ENCODE peak calls at places on chromosomes 4 and X, in six cellular contexts. I, N, T, M, B and Q are unnamed samples.

GRCh38 chr4:169144061-169144600 is 126.6 kb downstream of the SH3RF1 start:
- DNase-seq in I (no peak), N (no peak), T (no peak), M (no peak), B (no peak), Q (no peak)

GRCh38 chrX:153649178-153649914 is 2.3 kb downstream of the DUSP9 start:
- DNase-seq in I (peak; percentile 76), N (no peak), T (no peak), M (no peak), B (peak; percentile 69), Q (no peak)

GRCh38 chr4:3461515-3462291 is 1.4 kb upstream of the DOK7 start:
- DNase-seq in I (no peak), N (no peak), T (no peak), M (no peak), B (no peak), Q (no peak)

GRCh38 chr4:120683902-120684540 is 238.5 kb downstream of the PRDM5 start:
- DNase-seq in I (no peak), N (peak; percentile 48), T (no peak), M (no peak), B (no peak), Q (no peak)

GRCh38 chr4:165369522-165369921 is 9.3 kb upstream of the CPE start:
- DNase-seq in I (no peak), N (peak; percentile 44), T (no peak), M (no peak), B (no peak), Q (no peak)

GRCh38 chrX:33974676-33975075 is 157.4 kb downstream of the FAM47A start:
- DNase-seq in I (no peak), N (no peak), T (no peak), M (no peak), B (no peak), Q (no peak)

GRCh38 chr4:22897520-22898108 is 204.9 kb downstream of the GBA3 start:
- DNase-seq in I (peak; percentile 44), N (peak; percentile 5), T (peak; percentile 5), M (peak; percentile 29), B (peak; percentile 51), Q (peak; percentile 35)

GRCh38 chr4:137861682-137862081 is 329.4 kb upstream of the PCDH18 start:
- DNase-seq in I (no peak), N (peak; percentile 24), T (peak; percentile 29), M (no peak), B (peak; percentile 39), Q (no peak)

GRCh38 chr4:168409089-168409801 is 71.0 kb downstream of the DDX60L start:
- DNase-seq in I (no peak), N (peak; percentile 41), T (peak; percentile 49), M (no peak), B (no peak), Q (no peak)

GRCh38 chrX:30615229-30615628 is 37.7 kb upstream of the TASL start:
- DNase-seq in I (no peak), N (no peak), T (peak; percentile 63), M (no peak), B (no peak), Q (no peak)

DNA sequence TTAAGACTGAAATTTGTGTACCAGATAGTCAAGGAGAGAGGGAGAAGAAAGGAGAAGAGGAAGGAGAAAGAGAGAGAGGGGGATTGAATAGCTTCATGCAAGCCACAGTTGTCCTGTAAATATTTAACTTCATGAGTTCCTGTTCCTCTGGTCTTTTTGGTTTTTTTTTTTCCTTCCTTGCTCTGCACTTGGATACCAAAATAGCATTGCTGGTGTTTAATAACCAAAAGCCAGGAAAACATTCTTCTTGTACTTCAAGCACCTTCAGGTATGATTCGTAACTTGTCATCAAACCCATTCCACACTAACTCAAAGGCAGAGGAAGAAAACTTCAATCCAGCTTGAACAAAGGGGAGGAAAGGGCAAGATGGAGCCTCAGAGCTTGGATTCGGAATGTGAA is 6.5 kb upstream of the PROM1 start:
- DNase-seq in I (no peak), N (no peak), T (no peak), M (no peak), B (no peak), Q (no peak)
- H2AFZ ChIP-seq in I (no peak overlapping the region), N (no peak overlapping the region), T (no peak overlapping the region), M (peak overlapping the region; percentile 43), B (no peak overlapping the region), Q (no peak overlapping the region)

GRCh38 chr4:83010111-83010521 is 507 bp downstream of the LIN54 start:
- DNase-seq in I (no peak), N (peak; percentile 69), T (peak; percentile 46), M (no peak), B (peak; percentile 44), Q (no peak)
- H4K8ac ChIP-seq in I (no peak overlapping the region), N (peak overlapping the region; percentile 49), T (peak overlapping the region; percentile 4), M (peak overlapping the region; percentile 93), B (peak overlapping the region; percentile 90), Q (no peak overlapping the region)

GRCh38 chrX:55135171-55135570 is 46.4 kb downstream of the PAGE2 start:
- DNase-seq in I (no peak), N (peak; percentile 40), T (peak; percentile 31), M (no peak), B (peak; percentile 57), Q (peak; percentile 1)
- H2BK5ac ChIP-seq in I (no peak overlapping the region), N (no peak overlapping the region), T (no peak overlapping the region), M (no peak overlapping the region), B (no peak overlapping the region), Q (no peak overlapping the region)

GRCh38 chrX:1902901-1903379 is 288.1 kb downstream of the ASMT start:
- DNase-seq in I (no peak), N (no peak), T (no peak), M (no peak), B (no peak), Q (no peak)

GRCh38 chrX:1895583-1895982 is 280.7 kb downstream of the ASMT start:
- DNase-seq in I (no peak), N (no peak), T (no peak), M (no peak), B (no peak), Q (no peak)

GRCh38 chrX:1903380-1903935 is 288.6 kb downstream of the ASMT start:
- DNase-seq in I (no peak), N (peak; percentile 1), T (no peak), M (no peak), B (no peak), Q (no peak)

GRCh38 chrX:1904663-1905218 is 289.9 kb downstream of the ASMT start:
- DNase-seq in I (no peak), N (no peak), T (no peak), M (no peak), B (no peak), Q (no peak)

DNA sequence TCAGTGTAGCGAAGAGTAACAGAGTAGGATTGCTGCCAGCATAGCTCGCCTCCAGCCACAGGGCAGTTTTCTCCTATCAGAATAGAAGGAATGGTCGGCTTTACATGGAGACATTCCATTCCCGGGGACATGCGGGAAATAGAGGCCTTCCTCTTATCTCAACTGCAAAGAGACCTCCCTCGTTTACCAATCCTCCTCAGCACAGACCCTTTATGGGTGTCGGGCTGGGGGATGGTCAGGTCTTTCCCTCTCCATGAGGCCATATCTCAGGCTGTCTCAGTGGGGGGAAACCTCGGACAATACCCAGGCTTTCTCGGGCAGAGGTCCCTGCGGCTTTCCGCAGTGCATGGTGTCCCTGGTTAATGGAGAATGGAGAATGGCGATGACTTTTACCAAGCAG is 285.0 kb downstream of the ASMT start:
- DNase-seq in I (no peak), N (no peak), T (no peak), M (no peak), B (peak; percentile 6), Q (no peak)
- H2AFZ ChIP-seq in I (no peak overlapping the region), N (no peak overlapping the region), T (no peak overlapping the region), M (peak overlapping the region; percentile 80), B (no peak overlapping the region), Q (no peak overlapping the region)

GRCh38 chr4:101074326-101074725 is 273.0 kb downstream of the PPP3CA start:
- DNase-seq in I (no peak), N (no peak), T (no peak), M (no peak), B (no peak), Q (no peak)
- H4K8ac ChIP-seq in I (no peak overlapping the region), N (no peak overlapping the region), T (no peak overlapping the region), M (no peak overlapping the region), B (no peak overlapping the region), Q (no peak overlapping the region)

DNA sequence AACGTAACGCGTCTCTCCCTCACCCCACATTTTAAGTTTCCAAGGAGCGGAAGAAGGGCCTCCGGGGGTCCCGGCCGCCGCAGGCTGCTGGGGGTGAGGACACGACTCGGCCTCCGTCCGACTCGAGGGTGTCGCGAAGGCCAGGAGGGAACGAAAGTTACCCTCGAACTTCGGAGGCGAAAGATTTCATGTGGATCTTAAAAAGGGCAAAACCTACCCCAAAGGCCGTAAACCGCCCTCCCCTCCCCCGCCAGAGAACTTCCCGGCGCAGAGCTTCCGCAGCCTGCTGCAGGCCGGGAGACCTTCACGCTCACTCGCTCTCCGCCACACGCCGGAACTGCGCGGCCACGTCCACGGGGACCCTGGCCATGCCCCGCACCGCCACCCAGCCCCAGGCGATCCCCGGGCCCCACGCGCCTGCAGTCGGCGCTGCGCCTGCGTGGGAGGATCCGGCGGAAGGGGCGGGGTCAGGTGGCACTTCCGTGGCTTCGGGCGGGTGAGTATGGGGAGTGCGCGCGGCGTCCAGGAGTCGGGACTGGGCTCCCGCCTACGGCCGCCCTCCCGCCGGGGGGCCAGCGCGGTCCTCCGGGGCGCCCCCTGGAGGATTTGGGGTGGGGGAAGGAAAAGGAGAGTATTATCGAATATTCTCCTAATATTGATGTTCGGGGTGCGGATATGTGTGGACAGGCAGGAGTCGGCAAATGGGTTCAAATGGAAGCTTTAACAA is at the start of gene MMAA:
- DNase-seq in I (peak; percentile 92), N (peak; percentile 92), T (peak; percentile 91), M (peak; percentile 59), B (peak; percentile 94), Q (peak; percentile 79)
- H2BK5ac ChIP-seq in I (no peak within 1 kb of the TSS), N (peak within 1 kb of the TSS; percentile 98), T (peak within 1 kb of the TSS; percentile 92), M (peak within 1 kb of the TSS; percentile 80), B (peak within 1 kb of the TSS; percentile 81), Q (peak within 1 kb of the TSS; percentile 98)

DNA sequence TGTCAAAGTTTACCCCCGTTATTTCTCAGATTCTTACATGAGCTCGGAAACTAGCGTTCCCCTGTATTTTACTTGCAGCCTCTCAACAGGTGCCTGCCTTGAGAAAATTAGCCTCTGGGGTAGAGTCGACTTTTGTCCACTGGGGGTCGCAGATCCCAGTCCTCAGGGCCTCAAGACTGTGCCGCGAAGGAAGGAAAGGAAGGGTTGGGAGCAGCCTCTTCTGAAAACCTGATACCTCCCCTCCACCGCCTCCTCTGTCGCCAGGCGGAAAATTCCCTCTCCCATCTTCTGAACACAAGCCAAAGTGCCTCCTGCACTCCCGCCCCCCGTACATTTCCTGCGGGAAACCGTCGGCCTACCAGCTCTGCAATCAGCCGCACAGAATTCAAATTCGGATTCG is 44.4 kb upstream of the TMSB15B start:
- DNase-seq in I (peak; percentile 87), N (peak; percentile 76), T (peak; percentile 68), M (no peak), B (peak; percentile 58), Q (peak; percentile 65)
- H2AFZ ChIP-seq in I (no peak overlapping the region), N (no peak overlapping the region), T (peak overlapping the region; percentile 87), M (no peak overlapping the region), B (peak overlapping the region; percentile 83), Q (peak overlapping the region; percentile 89)

GRCh38 chr4:113645288-113645687 is 116.2 kb downstream of the CAMK2D start:
- DNase-seq in I (no peak), N (no peak), T (no peak), M (no peak), B (no peak), Q (no peak)
- H4K8ac ChIP-seq in I (no peak overlapping the region), N (no peak overlapping the region), T (no peak overlapping the region), M (no peak overlapping the region), B (no peak overlapping the region), Q (no peak overlapping the region)